ENCODE peak calls at places on chromosomes 2 and 18, in four cellular contexts. X, O, R and A are unnamed samples.

GRCh38 chr2:146661494-146662096 is 1183.2 kb upstream of the ACVR2A start:
- DNase-seq in X (no peak), O (peak), R (peak), A (peak)

GRCh38 chr2:13524492-13524891 is 807.8 kb downstream of the TRIB2 start:
- DNase-seq in X (no peak), O (no peak), R (no peak), A (no peak)

GRCh38 chr18:63697261-63697660 is 5.5 kb upstream of the SERPINB11 start:
- DNase-seq in X (no peak), R (peak), O (no peak), A (no peak)

GRCh38 chr2:238163494-238164198 is 4.9 kb downstream of the ERFE start:
- DNase-seq in R (no peak), O (no peak), X (no peak), A (no peak)

GRCh38 chr2:168545439-168546082 is 89.5 kb downstream of the CERS6 start:
- DNase-seq in X (no peak), R (peak), O (no peak), A (no peak)

GRCh38 chr2:31256611-31257382 is 22.8 kb downstream of the EHD3 start:
- DNase-seq in R (no peak), O (no peak), X (no peak), A (no peak)

GRCh38 chr18:25896178-25896780 is 194.1 kb downstream of the SS18 start:
- DNase-seq in R (peak), O (peak), X (no peak), A (peak)

GRCh38 chr2:239586651-239587310 is 186.0 kb upstream of the HDAC4 start:
- DNase-seq in X (no peak), O (peak), R (no peak), A (peak)

GRCh38 chr2:177644838-177645237 is 252.3 kb downstream of the AGPS start:
- DNase-seq in O (no peak), X (no peak), R (no peak), A (no peak)

GRCh38 chr2:218074031-218074430 is 5.0 kb downstream of the RUFY4 start:
- DNase-seq in R (no peak), X (no peak), O (no peak), A (peak)

GRCh38 chr2:168705534-168706470 is 96.6 kb upstream of the NOSTRIN start:
- DNase-seq in R (peak), O (no peak), X (no peak), A (no peak)

GRCh38 chr2:226985227-226985946 is 149.5 kb downstream of the RHBDD1 start:
- DNase-seq in R (peak), O (peak), X (no peak), A (peak)

GRCh38 chr18:75810481-75810880 is 383.0 kb upstream of the SMIM21 start:
- DNase-seq in O (no peak), X (no peak), R (no peak), A (no peak)

GRCh38 chr2:37800176-37800835 is 124.8 kb upstream of the RMDN2 start:
- DNase-seq in R (no peak), X (no peak), O (no peak), A (no peak)

GRCh38 chr18:41073372-41073954 is 881.6 kb upstream of the PIK3C3 start:
- DNase-seq in O (no peak), X (no peak), R (peak), A (no peak)

GRCh38 chr2:61970807-61971556 is 65.5 kb downstream of the COMMD1 start:
- DNase-seq in O (no peak), R (no peak), X (no peak), A (no peak)

GRCh38 chr18:23307567-23308295 is 145.4 kb upstream of the RIOK3 start:
- DNase-seq in R (peak), X (no peak), O (no peak), A (no peak)

GRCh38 chr2:225073198-225073597 is 30.9 kb upstream of the DOCK10 start:
- DNase-seq in R (no peak), O (no peak), X (no peak), A (no peak)

GRCh38 chr2:30231726-30232026 is 342 bp downstream of the LBH start:
- DNase-seq in O (no peak), R (no peak), X (no peak), A (no peak)

GRCh38 chr2:232139171-232139594 is 177.7 kb downstream of the DIS3L2 start:
- DNase-seq in X (no peak), O (no peak), R (no peak), A (no peak)

GRCh38 chr2:239807568-239807967 is 217.6 kb downstream of the NDUFA10 start:
- DNase-seq in O (no peak), X (no peak), R (no peak), A (no peak)

GRCh38 chr2:20198001-20198400 is 26.9 kb downstream of the SDC1 start:
- DNase-seq in O (no peak), X (no peak), R (no peak), A (no peak)

GRCh38 chr18:26655614-26656400 is 107.5 kb upstream of the KCTD1 start:
- DNase-seq in O (peak), X (no peak), R (peak), A (peak)

GRCh38 chr2:175445276-175445675 is 263.8 kb upstream of the ATP5MC3 start:
- DNase-seq in R (no peak), X (no peak), O (no peak), A (no peak)